ENCODE peak calls at places on chromosomes 6 and 20, in nine cellular contexts. I is activated CD4-positive, CD25-positive, alpha-beta regulatory T cell treated with anti-CD3 and anti-CD28 coated beads, Interleukin-2, amount 50 U/mL, for 72 hours; H is NCI-H1417; C is left ventricle myocardium inferior; U is cerebellar cortex; Q is T-cell; S is fibroblast of the conjunctiva; T is tibial artery; O is RPMI8226. G is an unnamed sample.

GRCh38 chr20:32449890-32450401 is 91.8 kb downstream of the ASXL1 start:
- DNase-seq in I (no peak), H (no peak), C (no peak), U (no peak), Q (no peak), S (no peak), T (no peak), O (no peak), G (no peak)

GRCh38 chr6:111677186-111677990 is 71.7 kb upstream of the TRAF3IP2 start:
- DNase-seq in I (no peak), H (no peak), C (no peak), U (no peak), Q (no peak), S (no peak), T (no peak), O (no peak), G (no peak)

GRCh38 chr20:59177266-59178250 is 13.9 kb downstream of the ZNF831 start:
- DNase-seq in I (no peak), H (no peak), C (no peak), U (no peak), Q (peak; percentile 26), S (no peak), T (peak; percentile 25), O (no peak), G (no peak)

GRCh38 chr20:17955302-17955701 is 13.3 kb downstream of the SNX5 start:
- DNase-seq in I (no peak), H (no peak), C (no peak), U (no peak), Q (no peak), S (no peak), T (no peak), O (no peak), G (no peak)

GRCh38 chr20:5096463-5096862 is 23.3 kb downstream of the PCNA start:
- DNase-seq in I (no peak), H (no peak), C (no peak), U (no peak), Q (no peak), S (no peak), T (no peak), O (no peak), G (no peak)

GRCh38 chr20:2750343-2751251 is 49.8 kb downstream of the CPXM1 start:
- DNase-seq in I (no peak), H (peak; percentile 78), C (no peak), U (no peak), Q (no peak), S (no peak), T (no peak), O (peak; percentile 52), G (no peak)

GRCh38 chr6:165605901-165606739 is 56.9 kb downstream of the PDE10A start:
- DNase-seq in I (no peak), H (no peak), C (no peak), U (no peak), Q (no peak), S (no peak), T (no peak), O (no peak), G (no peak)

GRCh38 chr6:3351105-3351676 is 92.4 kb downstream of the PSMG4 start:
- DNase-seq in I (no peak), H (peak; percentile 81), C (no peak), U (no peak), Q (no peak), S (no peak), T (no peak), O (no peak), G (no peak)

GRCh38 chr6:7332090-7332745 is 19.2 kb upstream of the SSR1 start:
- DNase-seq in I (no peak), H (no peak), C (no peak), U (no peak), Q (no peak), S (no peak), T (no peak), O (no peak), G (no peak)

GRCh38 chr6:136975089-136975715 is 53.1 kb downstream of the SLC35D3 start:
- DNase-seq in I (no peak), H (no peak), C (no peak), U (no peak), Q (no peak), S (no peak), T (no peak), O (peak; percentile 63), G (no peak)

GRCh38 chr20:23419995-23420901 is 1.0 kb downstream of the NAPB start:
- DNase-seq in I (peak; percentile 58), H (peak; percentile 69), C (peak; percentile 29), U (peak; percentile 40), Q (peak; percentile 29), S (no peak), T (peak; percentile 76), O (peak; percentile 81), G (no peak)

GRCh38 chr6:161444464-161444863 is 170.6 kb upstream of the AGPAT4 start:
- DNase-seq in I (no peak), H (no peak), C (no peak), U (peak; percentile 49), Q (no peak), S (no peak), T (no peak), O (peak; percentile 53), G (no peak)

GRCh38 chr6:71091167-71091566 is 134.3 kb upstream of the B3GAT2 start:
- DNase-seq in I (no peak), H (no peak), C (no peak), U (no peak), Q (no peak), S (no peak), T (no peak), O (no peak), G (no peak)

GRCh38 chr6:52284131-52284459 is 447 bp downstream of the MCM3 start:
- DNase-seq in I (peak; percentile 61), H (peak; percentile 91), C (peak; percentile 29), U (peak; percentile 38), Q (no peak), S (no peak), T (no peak), O (peak; percentile 77), G (no peak)

GRCh38 chr6:146289816-146290588 is 253.6 kb upstream of the RAB32 start:
- DNase-seq in I (no peak), H (no peak), C (no peak), U (no peak), Q (no peak), S (peak; percentile 70), T (no peak), O (no peak), G (no peak)

GRCh38 chr6:7821426-7821825 is 89.2 kb downstream of the TXNDC5 start:
- DNase-seq in I (no peak), H (no peak), C (no peak), U (no peak), Q (no peak), S (no peak), T (no peak), O (no peak), G (no peak)

GRCh38 chr6:91097316-91097878 is 510.5 kb upstream of the MAP3K7 start:
- DNase-seq in I (no peak), H (peak; percentile 49), C (peak; percentile 56), U (no peak), Q (no peak), S (peak; percentile 4), T (no peak), O (peak; percentile 90), G (no peak)

GRCh38 chr6:105985098-105985815 is 100.9 kb upstream of the PRDM1 start:
- DNase-seq in I (no peak), H (no peak), C (no peak), U (no peak), Q (no peak), S (no peak), T (no peak), O (no peak), G (no peak)

GRCh38 chr20:25058051-25058796 is at the start of gene ACSS1:
- DNase-seq in I (peak; percentile 73), H (peak; percentile 52), C (peak; percentile 82), U (no peak), Q (peak; percentile 74), S (no peak), T (peak; percentile 87), O (peak; percentile 83), G (no peak)

GRCh38 chr6:2630891-2631458 is 119.7 kb downstream of the MYLK4 start:
- DNase-seq in I (no peak), H (no peak), C (no peak), U (peak; percentile 50), Q (no peak), S (peak; percentile 16), T (no peak), O (no peak), G (no peak)

GRCh38 chr20:3744806-3745685 is 12.6 kb downstream of the HSPA12B start:
- DNase-seq in I (peak; percentile 69), H (peak; percentile 45), C (peak; percentile 70), U (no peak), Q (peak; percentile 48), S (no peak), T (no peak), O (peak; percentile 69), G (no peak)

GRCh38 chr6:151317206-151317994 is 74.0 kb downstream of the ZBTB2 start:
- DNase-seq in I (no peak), H (no peak), C (no peak), U (peak; percentile 69), Q (no peak), S (peak; percentile 52), T (no peak), O (no peak), G (no peak)

GRCh38 chr6:35258858-35259193 is 709 bp upstream of the ZNF76 start:
- DNase-seq in I (no peak), H (peak; percentile 87), C (peak; percentile 19), U (no peak), Q (no peak), S (no peak), T (no peak), O (no peak), G (no peak)

GRCh38 chr6:22367331-22367730 is 70.5 kb upstream of the PRL start:
- DNase-seq in I (no peak), H (no peak), C (no peak), U (no peak), Q (no peak), S (no peak), T (no peak), O (no peak), G (no peak)

GRCh38 chr20:23267909-23268308 is 82.7 kb upstream of the NXT1 start:
- DNase-seq in I (no peak), H (no peak), C (no peak), U (no peak), Q (no peak), S (no peak), T (no peak), O (no peak), G (no peak)

GRCh38 chr20:48596499-48596898 is 231.3 kb downstream of the PREX1 start:
- DNase-seq in I (no peak), H (no peak), C (no peak), U (no peak), Q (no peak), S (no peak), T (no peak), O (no peak), G (no peak)

GRCh38 chr6:30820196-30820595 is 64.1 kb upstream of the DDR1 start:
- DNase-seq in I (no peak), H (no peak), C (peak; percentile 26), U (no peak), Q (no peak), S (peak; percentile 72), T (peak; percentile 78), O (no peak), G (no peak)

GRCh38 chr6:113732384-113732966 is 124.7 kb upstream of the MARCKS start:
- DNase-seq in I (no peak), H (peak; percentile 45), C (peak; percentile 28), U (peak; percentile 16), Q (no peak), S (peak; percentile 16), T (no peak), O (no peak), G (no peak)